ENCODE peak calls at places on chromosomes 1 and 21, in eight cellular contexts. L, M, O, A, S, Y, C and X are unnamed samples.

GRCh38 chr1:41580520-41581172 is 96.2 kb upstream of the EDN2 start:
- DNase-seq in Y (no peak), M (no peak), A (no peak), S (no peak), C (no peak), O (no peak), L (no peak), X (no peak)

GRCh38 chr1:245370905-245371581 is 216.3 kb downstream of the KIF26B start:
- DNase-seq in S (no peak), M (no peak), C (no peak), O (peak; percentile 87), Y (no peak), A (no peak), L (no peak), X (no peak)

GRCh38 chr1:111563619-111564018 is 56.0 kb upstream of the RAP1A start:
- DNase-seq in Y (no peak), A (no peak), L (peak; percentile 82), O (no peak), M (no peak), S (no peak), C (no peak), X (no peak)

GRCh38 chr21:34074283-34075098 is 1.1 kb downstream of the MRPS6 start:
- DNase-seq in M (no peak), C (no peak), S (no peak), A (no peak), L (no peak), O (peak; percentile 47), Y (peak; percentile 56), X (no peak)

GRCh38 chr21:18449586-18449985 is 46.0 kb upstream of the TMPRSS15 start:
- DNase-seq in A (no peak), O (no peak), L (no peak), M (no peak), Y (no peak), S (no peak), C (no peak), X (no peak)

GRCh38 chr1:34787461-34788420 is 5.1 kb upstream of the GJA4 start:
- DNase-seq in O (peak; percentile 70), S (no peak), L (no peak), A (no peak), M (no peak), C (peak; percentile 31), Y (no peak), X (no peak)

GRCh38 chr21:46084041-46084561 is 13.8 kb upstream of the COL6A2 start:
- DNase-seq in L (no peak), A (no peak), C (peak; percentile 5), S (no peak), Y (peak; percentile 49), O (no peak), M (no peak), X (no peak)

GRCh38 chr1:1302006-1302430 is 5.7 kb downstream of the ACAP3 start:
- DNase-seq in L (no peak), M (no peak), A (no peak), C (no peak), Y (no peak), S (no peak), O (peak; percentile 46), X (no peak)

GRCh38 chr1:205983925-205984725 is 19.1 kb downstream of the RAB7B start:
- DNase-seq in S (no peak), O (peak; percentile 74), Y (peak; percentile 72), C (peak; percentile 77), M (no peak), A (no peak), L (peak; percentile 32), X (no peak)

GRCh38 chr1:112674986-112675727 is 698 bp downstream of the MOV10 start:
- DNase-seq in Y (peak; percentile 81), A (peak; percentile 37), M (peak; percentile 24), S (no peak), C (peak; percentile 65), L (no peak), O (peak; percentile 72), X (no peak)